ENCODE peak calls at places on chromosomes 3 and 15, in four cellular contexts. Q is IMR-90, U is heart left ventricle, A is spleen. B is an unnamed sample.

GRCh38 chr15:50907866-50908208 is 646 bp upstream of the AP4E1 start:
- DNase-seq in Q (peak), A (no peak), U (no peak), B (no peak)

GRCh38 chr3:115323380-115323779 is 176.3 kb upstream of the ZBTB20 start:
- DNase-seq in A (no peak), Q (no peak), U (no peak), B (no peak)

GRCh38 chr3:117927831-117928230 is 1106.8 kb downstream of the IGSF11 start:
- DNase-seq in Q (peak), U (no peak), A (no peak), B (no peak)

GRCh38 chr3:185797108-185797881 is 27.5 kb downstream of the IGF2BP2 start:
- DNase-seq in U (no peak), Q (no peak), A (no peak), B (no peak)

GRCh38 chr3:71111784-71112440 is 471.6 kb downstream of the FOXP1 start:
- DNase-seq in Q (peak), A (no peak), U (no peak), B (no peak)

GRCh38 chr15:77716632-77717343 is 84.1 kb upstream of the LINGO1 start:
- DNase-seq in A (no peak), U (no peak), Q (no peak), B (no peak)

GRCh38 chr15:98727115-98728040 is 79.0 kb downstream of the IGF1R start:
- DNase-seq in A (no peak), Q (peak), U (peak), B (peak)

GRCh38 chr3:177335728-177336127 is 138.4 kb upstream of the TBL1XR1 start:
- DNase-seq in Q (peak), A (no peak), U (no peak), B (no peak)

GRCh38 chr15:99197861-99198260 is 51.5 kb downstream of the TTC23 start:
- DNase-seq in Q (peak), U (no peak), A (no peak), B (no peak)

GRCh38 chr15:29466292-29466691 is 196.7 kb upstream of the NSMCE3 start:
- DNase-seq in U (no peak), A (no peak), Q (no peak), B (no peak)

GRCh38 chr3:196552253-196552652 is 16.1 kb downstream of the WDR53 start:
- DNase-seq in U (no peak), Q (no peak), A (no peak), B (no peak)

GRCh38 chr3:121677141-121677540 is 16.4 kb upstream of the HCLS1 start:
- DNase-seq in A (no peak), U (no peak), Q (no peak), B (no peak)

GRCh38 chr3:133042778-133043177 is 4.6 kb downstream of the TMEM108 start:
- DNase-seq in A (no peak), Q (peak), U (no peak), B (peak)

GRCh38 chr3:133662256-133662773 is 574 bp upstream of the TOPBP1 start:
- DNase-seq in U (no peak), A (no peak), Q (peak), B (no peak)

GRCh38 chr15:48866141-48866563 is 11.8 kb upstream of the EID1 start:
- DNase-seq in U (no peak), Q (peak), A (no peak), B (no peak)

GRCh38 chr15:97995881-97996603 is 35.5 kb downstream of the ARRDC4 start:
- DNase-seq in Q (no peak), U (no peak), A (no peak), B (peak)

GRCh38 chr3:43215684-43216336 is 70.5 kb upstream of the SNRK start:
- DNase-seq in Q (no peak), A (no peak), U (no peak), B (no peak)

GRCh38 chr3:56885461-56885860 is 83.7 kb upstream of the ARHGEF3 start:
- DNase-seq in U (no peak), Q (no peak), A (no peak), B (no peak)

GRCh38 chr3:20107722-20108121 is 67.5 kb downstream of the KAT2B start:
- DNase-seq in Q (no peak), A (no peak), U (no peak), B (no peak)

GRCh38 chr15:66882251-66883020 is 180.4 kb downstream of the SMAD6 start:
- DNase-seq in A (no peak), Q (peak), U (no peak), B (no peak)

GRCh38 chr3:129540776-129541516 is 2.0 kb upstream of the H1-8 start:
- DNase-seq in A (no peak), Q (no peak), U (no peak), B (no peak)

GRCh38 chr3:138774529-138775253 is 60.0 kb downstream of the PIK3CB start:
- DNase-seq in A (no peak), U (peak), Q (peak), B (peak)

GRCh38 chr15:98772895-98773294 is 124.6 kb downstream of the IGF1R start:
- DNase-seq in A (no peak), Q (no peak), U (no peak), B (no peak)

GRCh38 chr3:184748219-184749135 is 36.6 kb upstream of the MAGEF1 start:
- DNase-seq in A (peak), U (no peak), Q (peak), B (no peak)

GRCh38 chr3:14363976-14364375 is 38.4 kb upstream of the SLC6A6 start:
- DNase-seq in A (no peak), U (no peak), Q (peak), B (no peak)

GRCh38 chr15:44550256-44550655 is 13.3 kb downstream of the EIF3J start:
- DNase-seq in Q (peak), A (no peak), U (no peak), B (peak)

GRCh38 chr3:76723366-76723765 is 316.5 kb upstream of the ROBO2 start:
- DNase-seq in Q (no peak), U (no peak), A (no peak), B (no peak)

GRCh38 chr3:179558742-179559364 is 3.9 kb upstream of the ACTL6A start:
- DNase-seq in U (peak), A (peak), Q (peak), B (peak)

GRCh38 chr3:108024146-108024836 is 66.5 kb downstream of the CD47 start:
- DNase-seq in A (no peak), Q (peak), U (no peak), B (no peak)

GRCh38 chr3:24088782-24089181 is 143.7 kb downstream of the NR1D2 start:
- DNase-seq in A (no peak), Q (peak), U (no peak), B (no peak)

GRCh38 chr3:128094295-128095151 is 29.1 kb downstream of the RUVBL1 start:
- DNase-seq in A (no peak), Q (peak), U (no peak), B (no peak)

GRCh38 chr3:23743141-23743784 is 62.5 kb upstream of the UBE2E1 start:
- DNase-seq in Q (no peak), A (no peak), U (no peak), B (no peak)

GRCh38 chr15:82113116-82113715 is 67.4 kb upstream of the MEX3B start:
- DNase-seq in U (no peak), Q (no peak), A (no peak), B (no peak)

GRCh38 chr3:156682963-156683362 is 8.6 kb downstream of the TIPARP start:
- DNase-seq in U (no peak), Q (no peak), A (no peak), B (no peak)

DNA sequence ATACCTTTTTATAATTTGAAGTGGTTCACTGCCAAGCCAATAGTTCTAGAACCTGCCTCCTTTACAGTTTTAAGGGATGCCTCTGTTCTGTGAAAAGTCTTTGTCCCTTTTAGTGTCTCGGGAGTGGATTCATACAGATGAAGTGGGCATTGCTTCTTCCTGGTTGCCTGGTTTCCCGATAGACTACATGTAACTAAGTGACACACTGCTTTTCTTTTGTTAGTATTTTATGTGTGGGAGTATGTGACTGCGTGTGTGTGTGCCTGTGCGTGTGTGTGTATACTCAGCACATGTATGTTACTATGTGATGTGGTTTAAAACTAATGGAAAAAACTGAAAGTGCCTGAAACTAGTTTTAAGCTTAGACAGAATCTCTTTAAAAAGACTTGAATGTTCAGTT is 21.0 kb downstream of the PSMD6 start:
- DNase-seq in Q (no peak), U (no peak), A (no peak), B (no peak)
- H3K4me3 ChIP-seq in Q (no peak), U (no peak), A (no peak), B (no peak)

GRCh38 chr15:71261418-71261817 is 146.1 kb downstream of the THSD4 start:
- DNase-seq in Q (no peak), U (no peak), A (no peak), B (no peak)
- TF ChIP-seq CTCF in Q (no peak), U (no peak), A (no peak), B (no peak)

GRCh38 chr3:114033721-114034120 is 22.6 kb downstream of the CCDC191 start:
- DNase-seq in U (no peak), A (no peak), Q (no peak), B (no peak)
- H3K4me3 ChIP-seq in U (no peak), A (no peak), Q (no peak), B (no peak)

DNA sequence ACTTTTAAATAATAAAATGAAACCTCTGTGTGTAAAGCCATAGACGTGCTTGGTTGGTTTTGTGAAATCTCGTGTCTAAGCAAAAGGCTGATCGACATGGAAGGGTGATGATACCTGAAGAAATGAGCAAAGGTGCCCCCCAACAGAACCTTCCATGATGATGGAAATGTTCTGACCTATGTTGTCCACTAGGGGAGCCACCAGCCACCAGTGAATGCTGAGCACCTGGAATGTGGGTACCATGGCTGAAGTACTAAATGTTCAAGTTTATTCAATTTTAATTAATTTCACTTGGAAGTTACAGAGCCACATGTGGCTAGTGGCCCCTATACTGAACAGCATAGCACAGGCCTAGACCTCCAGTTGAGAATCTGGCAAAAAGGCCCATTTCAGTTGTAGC is 158.8 kb downstream of the POLR2M start:
- DNase-seq in A (no peak), Q (no peak), U (no peak), B (no peak)
- TF ChIP-seq CTCF in A (peak), Q (peak), U (peak), B (peak)

DNA sequence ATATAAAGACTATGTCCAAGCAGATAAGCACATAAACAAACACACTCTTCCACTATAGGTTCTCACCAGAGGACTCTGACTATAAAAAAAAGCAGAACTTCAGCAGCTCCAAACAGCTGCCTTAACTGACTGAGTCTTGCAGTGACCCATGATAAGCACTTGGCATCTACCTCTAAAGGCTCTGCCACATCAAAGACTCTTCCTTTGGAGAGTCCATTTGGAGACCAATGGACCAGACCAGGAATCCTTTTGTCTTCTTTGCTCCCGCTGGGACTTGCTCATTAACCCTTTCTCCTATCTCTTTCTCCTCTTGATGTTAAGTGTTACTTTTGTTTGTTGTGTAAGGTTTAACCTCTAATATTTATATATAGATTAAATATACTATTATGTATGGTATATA is 424.1 kb downstream of the RSL24D1 start:
- DNase-seq in Q (no peak), U (no peak), A (no peak), B (no peak)
- H3K4me3 ChIP-seq in Q (no peak), U (no peak), A (no peak), B (no peak)